ENCODE peak calls at places on chromosomes 3 and 15, in ten cellular contexts. U is NCI-H460; J is AG10803; P is stimulated activated CD8-positive, alpha-beta memory T cell treated with anti-CD3 and anti-CD28 coated beads, Interleukin-15, amount 100 ng/mL, for 4 hours; G is activated naive CD4-positive, alpha-beta T cell treated with Interleukin-2 at 50 U/mL for 16 hours; H is stimulated activated naive CD4-positive, alpha-beta T cell; E is DMS153; Z is cerebellar cortex; K is MG63; Q is AG09309. Y is an unnamed sample.

GRCh38 chr15:58929891-58930416 is 3.5 kb downstream of the SLTM start:
- DNase-seq in U (no peak), J (no peak), P (no peak), G (no peak), H (no peak), E (no peak), Z (no peak), K (no peak), Q (no peak), Y (no peak)

GRCh38 chr3:136276049-136276755 is 26.1 kb downstream of the PCCB start:
- DNase-seq in U (no peak), J (peak), P (no peak), G (no peak), H (no peak), E (no peak), Z (no peak), K (no peak), Q (no peak), Y (no peak)

GRCh38 chr3:44092497-44092896 is 149.2 kb upstream of the TOPAZ1 start:
- DNase-seq in U (no peak), J (no peak), P (no peak), G (no peak), H (no peak), E (no peak), Z (no peak), K (no peak), Q (no peak), Y (no peak)

GRCh38 chr3:16305121-16305541 is 40.1 kb downstream of the OXNAD1 start:
- DNase-seq in U (no peak), J (no peak), P (peak), G (peak), H (peak), E (no peak), Z (no peak), K (no peak), Q (no peak), Y (no peak)

GRCh38 chr3:89558711-89559110 is 451.3 kb downstream of the EPHA3 start:
- DNase-seq in U (no peak), J (no peak), P (no peak), G (no peak), H (no peak), E (no peak), Z (no peak), K (no peak), Q (no peak), Y (no peak)

GRCh38 chr15:67833504-67834248 is 6.2 kb downstream of the RNU6-1 start:
- DNase-seq in U (peak), J (no peak), P (no peak), G (no peak), H (peak), E (no peak), Z (no peak), K (no peak), Q (no peak), Y (peak)

GRCh38 chr15:33279613-33280205 is 31.1 kb upstream of the RYR3 start:
- DNase-seq in U (no peak), J (peak), P (no peak), G (no peak), H (no peak), E (no peak), Z (no peak), K (peak), Q (no peak), Y (no peak)

GRCh38 chr3:109927726-109928125 is 590.4 kb upstream of the DPPA4 start:
- DNase-seq in U (no peak), J (no peak), P (no peak), G (no peak), H (no peak), E (no peak), Z (no peak), K (no peak), Q (no peak), Y (no peak)

GRCh38 chr15:68447209-68447608 is 15.2 kb upstream of the ITGA11 start:
- DNase-seq in U (no peak), J (no peak), P (no peak), G (no peak), H (no peak), E (no peak), Z (no peak), K (no peak), Q (no peak), Y (no peak)

GRCh38 chr3:64501298-64501906 is 186.4 kb downstream of the ADAMTS9 start:
- DNase-seq in U (no peak), J (no peak), P (no peak), G (no peak), H (no peak), E (peak), Z (no peak), K (no peak), Q (no peak), Y (no peak)

GRCh38 chr15:85168642-85169173 is 187.1 kb downstream of the PDE8A start:
- DNase-seq in U (no peak), J (no peak), P (no peak), G (peak), H (peak), E (peak), Z (peak), K (no peak), Q (no peak), Y (peak)

GRCh38 chr3:149736180-149737100 is 15.8 kb downstream of the COMMD2 start:
- DNase-seq in U (no peak), J (peak), P (no peak), G (no peak), H (no peak), E (no peak), Z (no peak), K (no peak), Q (no peak), Y (peak)

GRCh38 chr15:25171111-25171811 is 216.5 kb downstream of the SNRPN start:
- DNase-seq in U (no peak), J (no peak), P (no peak), G (no peak), H (no peak), E (no peak), Z (no peak), K (no peak), Q (no peak), Y (no peak)

GRCh38 chr3:125163739-125164601 is 48.6 kb downstream of the SLC12A8 start:
- DNase-seq in U (no peak), J (no peak), P (no peak), G (no peak), H (no peak), E (no peak), Z (no peak), K (peak), Q (no peak), Y (peak)

GRCh38 chr3:195302436-195302835 is 31.5 kb upstream of the XXYLT1 start:
- DNase-seq in U (no peak), J (no peak), P (no peak), G (no peak), H (no peak), E (no peak), Z (no peak), K (no peak), Q (no peak), Y (no peak)

GRCh38 chr3:138861755-138862333 is 27.1 kb upstream of the PIK3CB start:
- DNase-seq in U (no peak), J (peak), P (no peak), G (no peak), H (no peak), E (no peak), Z (no peak), K (peak), Q (no peak), Y (peak)

GRCh38 chr3:107660316-107660976 is 137.7 kb downstream of the BBX start:
- DNase-seq in U (peak), J (peak), P (no peak), G (no peak), H (peak), E (no peak), Z (peak), K (no peak), Q (peak), Y (no peak)

GRCh38 chr3:62371735-62372591 is 1.4 kb downstream of the FEZF2 start:
- DNase-seq in U (no peak), J (no peak), P (no peak), G (no peak), H (no peak), E (no peak), Z (no peak), K (no peak), Q (no peak), Y (peak)

GRCh38 chr3:49813497-49814174 is at the start of gene UBA7:
- DNase-seq in U (no peak), J (peak), P (no peak), G (peak), H (peak), E (peak), Z (peak), K (peak), Q (peak), Y (peak)

GRCh38 chr3:49248828-49249227 is 28.2 kb downstream of the C3orf62 start:
- DNase-seq in U (no peak), J (peak), P (no peak), G (no peak), H (no peak), E (no peak), Z (no peak), K (no peak), Q (no peak), Y (no peak)

GRCh38 chr15:85543741-85544155 is 163.3 kb downstream of the AKAP13 start:
- DNase-seq in U (no peak), J (no peak), P (no peak), G (no peak), H (peak), E (peak), Z (no peak), K (no peak), Q (no peak), Y (peak)

GRCh38 chr3:124951511-124952390 is 17.2 kb upstream of the MUC13 start:
- DNase-seq in U (no peak), J (peak), P (no peak), G (no peak), H (no peak), E (peak), Z (no peak), K (peak), Q (peak), Y (no peak)

GRCh38 chr15:74514039-74514438 is 27.0 kb upstream of the ARID3B start:
- DNase-seq in U (no peak), J (no peak), P (no peak), G (no peak), H (no peak), E (no peak), Z (no peak), K (peak), Q (no peak), Y (no peak)

GRCh38 chr3:168794427-168794826 is 698.7 kb upstream of the GOLIM4 start:
- DNase-seq in U (no peak), J (no peak), P (no peak), G (no peak), H (no peak), E (no peak), Z (no peak), K (no peak), Q (no peak), Y (no peak)

GRCh38 chr15:66741646-66742045 is 39.6 kb downstream of the SMAD6 start:
- DNase-seq in U (no peak), J (no peak), P (no peak), G (no peak), H (no peak), E (no peak), Z (no peak), K (no peak), Q (no peak), Y (no peak)

GRCh38 chr3:4232798-4233197 is 70.4 kb upstream of the SETMAR start:
- DNase-seq in U (no peak), J (no peak), P (no peak), G (no peak), H (no peak), E (no peak), Z (no peak), K (no peak), Q (no peak), Y (no peak)

Y was measured in Calu3.